ENCODE peak calls at places on chromosomes 11 and 22, in six cellular contexts. I is SK-N-SH, G is K562, K is H1, J is HCT116, V is GM12878. F is an unnamed sample. For H3K4me1, the result is how much of the 10 kb centered on the place peaks cover.

GRCh38 chr22:38868286-38868721 is 3.7 kb downstream of the CBX6 start:
- DNase-seq in I (no peak), G (no peak), K (no peak), J (no peak), V (no peak), F (no peak)

GRCh38 chr11:7869467-7869866 is 61.6 kb downstream of the OR10A6 start:
- DNase-seq in I (no peak), G (no peak), K (no peak), J (no peak), V (no peak), F (no peak)

GRCh38 chr11:88404932-88405710 is 67.6 kb upstream of the CTSC start:
- DNase-seq in I (no peak), G (no peak), K (no peak), J (no peak), V (no peak), F (no peak)

GRCh38 chr11:76654310-76654851 is 16.2 kb downstream of the LRRC32 start:
- DNase-seq in I (no peak), G (peak), K (no peak), J (no peak), V (no peak), F (no peak)

GRCh38 chr11:82978422-82979099 is 77.0 kb downstream of the DDIAS start:
- DNase-seq in I (no peak), G (no peak), K (no peak), J (no peak), V (peak), F (no peak)

GRCh38 chr11:108620958-108621772 is 27.6 kb upstream of the EXPH5 start:
- DNase-seq in I (no peak), G (no peak), K (no peak), J (no peak), V (peak), F (peak)

GRCh38 chr11:69891421-69892236 is 72.4 kb upstream of the FGF3 start:
- DNase-seq in I (no peak), G (no peak), K (no peak), J (no peak), V (no peak), F (no peak)

GRCh38 chr11:44179173-44179572 is 83.7 kb downstream of the EXT2 start:
- DNase-seq in I (peak), G (no peak), K (no peak), J (no peak), V (no peak), F (no peak)

GRCh38 chr11:75269896-75270295 is 29.3 kb downstream of the TPBGL start:
- DNase-seq in I (no peak), G (no peak), K (no peak), J (no peak), V (no peak), F (no peak)

GRCh38 chr11:129412501-129412900 is 36.9 kb downstream of the BARX2 start:
- DNase-seq in I (no peak), G (peak), K (no peak), J (no peak), V (no peak), F (no peak)

GRCh38 chr11:44621140-44621681 is 55.7 kb downstream of the CD82 start:
- DNase-seq in I (peak), G (peak), K (peak), J (peak), V (no peak), F (no peak)

GRCh38 chr11:117058761-117059233 is 39.4 kb downstream of the SIK3 start:
- DNase-seq in I (peak), G (no peak), K (no peak), J (no peak), V (no peak), F (no peak)

GRCh38 chr11:128772814-128773213 is 78.9 kb downstream of the FLI1 start:
- DNase-seq in I (no peak), G (no peak), K (no peak), J (no peak), V (no peak), F (no peak)

GRCh38 chr11:7311903-7312302 is 60.2 kb downstream of the SYT9 start:
- DNase-seq in I (no peak), G (no peak), K (no peak), J (no peak), V (no peak), F (no peak)

GRCh38 chr11:48013269-48013901 is 33.0 kb downstream of the PTPRJ start:
- DNase-seq in I (no peak), G (no peak), K (no peak), J (no peak), V (no peak), F (no peak)

GRCh38 chr22:25192406-25192805 is 7.3 kb upstream of the CRYBB3 start:
- DNase-seq in I (no peak), G (no peak), K (no peak), J (no peak), V (no peak), F (no peak)

GRCh38 chr11:20634044-20634443 is 34.6 kb downstream of the SLC6A5 start:
- DNase-seq in I (no peak), G (no peak), K (no peak), J (peak), V (no peak), F (no peak)

GRCh38 chr11:65719887-65720236 is 736 bp downstream of the RNASEH2C start:
- DNase-seq in I (no peak), G (no peak), K (no peak), J (no peak), V (no peak), F (no peak)

GRCh38 chr11:106917973-106918372 is 100.3 kb downstream of the GUCY1A2 start:
- DNase-seq in I (peak), G (peak), K (peak), J (peak), V (no peak), F (no peak)

GRCh38 chr22:37016134-37016910 is 2.9 kb downstream of the TST start:
- DNase-seq in I (no peak), G (no peak), K (no peak), J (no peak), V (no peak), F (no peak)

GRCh38 chr11:119363874-119364590 is 17.5 kb downstream of the USP2 start:
- DNase-seq in I (peak), G (peak), K (peak), J (no peak), V (no peak), F (no peak)

GRCh38 chr11:41301023-41301422 is 158.4 kb downstream of the LRRC4C start:
- DNase-seq in I (no peak), G (no peak), K (no peak), J (no peak), V (no peak), F (no peak)

GRCh38 chr11:65560555-65561418 is 2.6 kb upstream of the LTBP3 start:
- DNase-seq in I (peak), G (peak), K (peak), J (no peak), V (no peak), F (no peak)

GRCh38 chr22:40024201-40025061 is 29.7 kb downstream of the FAM83F start:
- DNase-seq in I (peak), G (peak), K (peak), J (peak), V (no peak), F (peak)

GRCh38 chr11:61551630-61552029 is 29.2 kb downstream of the SYT7 start:
- DNase-seq in I (peak), G (no peak), K (no peak), J (peak), V (no peak), F (no peak)

GRCh38 chr22:26732284-26732683 is 74.9 kb downstream of the MIAT start:
- DNase-seq in I (no peak), G (no peak), K (no peak), J (no peak), V (no peak), F (no peak)

GRCh38 chr11:620201-620600 is 4.5 kb upstream of the IRF7 start:
- DNase-seq in I (no peak), G (no peak), K (no peak), J (no peak), V (no peak), F (no peak)

GRCh38 chr11:58178444-58178843 is 10.4 kb upstream of the OR9Q2 start:
- DNase-seq in I (no peak), G (no peak), K (no peak), J (no peak), V (no peak), F (no peak)

GRCh38 chr11:123474994-123475393 is 44.9 kb downstream of the GRAMD1B start:
- DNase-seq in I (no peak), G (no peak), K (no peak), J (no peak), V (no peak), F (no peak)

GRCh38 chr11:119567667-119568582 is 145.0 kb upstream of the THY1 start:
- DNase-seq in I (peak), G (no peak), K (no peak), J (no peak), V (peak), F (no peak)

GRCh38 chr11:61010466-61011238 is 39.2 kb downstream of the CD6 start:
- DNase-seq in I (no peak), G (no peak), K (no peak), J (no peak), V (no peak), F (no peak)

GRCh38 chr11:94754819-94755218 is 13.3 kb upstream of the AMOTL1 start:
- DNase-seq in I (no peak), G (no peak), K (no peak), J (no peak), V (no peak), F (no peak)
- H3K4me1 ChIP-seq in I (under half), G (under half), K (under half), J (under half), V (under half), F (under half)

GRCh38 chr11:126583594-126583993 is 228.1 kb downstream of the ST3GAL4 start:
- DNase-seq in I (no peak), G (no peak), K (no peak), J (no peak), V (no peak), F (no peak)

GRCh38 chr11:126586303-126586627 is 230.8 kb downstream of the ST3GAL4 start:
- DNase-seq in I (no peak), G (no peak), K (no peak), J (no peak), V (no peak), F (no peak)

GRCh38 chr11:126583101-126583500 is 227.6 kb downstream of the ST3GAL4 start:
- DNase-seq in I (no peak), G (no peak), K (no peak), J (no peak), V (no peak), F (no peak)

GRCh38 chr11:126584028-126584427 is 228.5 kb downstream of the ST3GAL4 start:
- DNase-seq in I (no peak), G (no peak), K (no peak), J (no peak), V (no peak), F (no peak)

GRCh38 chr11:126585388-126586302 is 230.2 kb downstream of the ST3GAL4 start:
- DNase-seq in I (peak), G (no peak), K (no peak), J (no peak), V (no peak), F (peak)
- TF ChIP-seq SIN3A in I (no peak), G (no peak), K (no peak), J (no peak), V (no peak), F (no peak)

GRCh38 chr22:42601879-42602465 is 12.7 kb downstream of the POLDIP3 start:
- DNase-seq in I (no peak), G (no peak), K (no peak), J (no peak), V (no peak), F (no peak)
- H3K4me1 ChIP-seq in I (under half), G (under half), K (under half), J (under half), V (under half), F (under half)

GRCh38 chr11:86949995-86950993 is 4.9 kb downstream of the FZD4 start:
- DNase-seq in I (no peak), G (no peak), K (no peak), J (no peak), V (no peak), F (no peak)

GRCh38 chr11:86952221-86952875 is 2.8 kb downstream of the FZD4 start:
- DNase-seq in I (no peak), G (no peak), K (no peak), J (no peak), V (no peak), F (no peak)

GRCh38 chr11:86951706-86952105 is 3.5 kb downstream of the FZD4 start:
- DNase-seq in I (no peak), G (no peak), K (no peak), J (no peak), V (no peak), F (no peak)

GRCh38 chr11:86947541-86947940 is 7.7 kb downstream of the FZD4 start:
- DNase-seq in I (no peak), G (no peak), K (no peak), J (no peak), V (no peak), F (no peak)

GRCh38 chr11:86948733-86949132 is 6.5 kb downstream of the FZD4 start:
- DNase-seq in I (no peak), G (no peak), K (no peak), J (no peak), V (no peak), F (no peak)
- TF ChIP-seq SIN3A in I (no peak), G (no peak), K (no peak), J (no peak), V (no peak), F (no peak)

GRCh38 chr11:96141649-96142048 is 201.3 kb downstream of the MAML2 start:
- DNase-seq in I (no peak), G (no peak), K (no peak), J (no peak), V (no peak), F (no peak)

GRCh38 chr11:96145163-96145585 is 197.8 kb downstream of the MAML2 start:
- DNase-seq in I (no peak), G (no peak), K (no peak), J (no peak), V (no peak), F (no peak)

GRCh38 chr11:96144553-96144952 is 198.4 kb downstream of the MAML2 start:
- DNase-seq in I (no peak), G (no peak), K (no peak), J (no peak), V (no peak), F (no peak)

GRCh38 chr11:96139692-96140091 is 203.3 kb downstream of the MAML2 start:
- DNase-seq in I (no peak), G (no peak), K (no peak), J (no peak), V (no peak), F (no peak)

DNA sequence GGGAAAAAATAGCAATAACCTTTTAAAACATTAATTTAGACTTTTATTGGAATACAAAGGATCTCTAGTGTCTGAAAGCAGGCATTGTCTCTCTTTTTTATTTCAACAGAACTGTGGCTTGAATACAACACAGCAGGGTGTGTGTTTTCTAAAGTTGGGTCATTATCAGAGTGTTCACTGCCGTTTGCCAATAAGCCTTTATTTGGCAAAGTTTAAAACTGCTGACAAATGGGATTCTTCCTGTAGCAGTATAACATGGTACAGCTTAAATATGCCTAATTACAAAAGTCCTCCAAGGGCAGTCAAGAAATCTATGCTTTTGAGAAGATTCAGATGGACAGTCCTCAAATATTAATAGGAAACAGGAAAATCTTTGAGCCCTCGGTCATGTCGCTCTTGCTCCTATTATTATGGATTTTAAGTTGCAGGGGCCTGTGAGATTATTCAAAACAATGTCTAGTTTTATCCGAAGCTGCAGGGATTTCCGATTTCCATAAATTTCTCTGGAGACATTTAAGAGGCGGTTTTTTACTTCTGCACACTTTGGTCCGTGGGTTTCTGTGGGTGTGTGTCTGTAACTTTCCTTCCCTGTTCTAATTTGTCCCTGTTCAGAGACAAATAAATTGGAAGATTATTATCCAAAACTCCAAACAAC is 199.9 kb downstream of the MAML2 start:
- DNase-seq in I (no peak), G (no peak), K (no peak), J (no peak), V (no peak), F (no peak)
- H3K4me1 ChIP-seq in I (under half), G (under half), K (under half), J (under half), V (under half), F (under half)

GRCh38 chr11:35083181-35084061 is 55.5 kb upstream of the CD44 start:
- DNase-seq in I (no peak), G (no peak), K (no peak), J (peak), V (peak), F (peak)
- TF ChIP-seq SIN3A in I (no peak), G (no peak), K (no peak), J (no peak), V (no peak), F (no peak)

F was measured in Panc1.